ENCODE peak calls at places on chromosomes 7 and 10, in seven cellular contexts. One of them, this sample, is unnamed.

GRCh38 chr10:30127120-30127541 is 67.7 kb upstream of the JCAD start:
- DNase-seq in astrocyte: peak; percentile 12
- DNase-seq in IMR-90: no peak
- DNase-seq in Calu3: no peak
- DNase-seq in fibroblast of mammary gland: peak; percentile 68
- DNase-seq in adrenal gland: peak; percentile 34
- DNase-seq in fibroblast of pulmonary artery: peak; percentile 75
- DNase-seq in this sample: no peak

GRCh38 chr10:61863981-61864380 is 37.5 kb upstream of the ARID5B start:
- DNase-seq in astrocyte: no peak
- DNase-seq in IMR-90: no peak
- DNase-seq in fibroblast of pulmonary artery: no peak
- DNase-seq in fibroblast of mammary gland: no peak
- DNase-seq in Calu3: no peak
- DNase-seq in adrenal gland: no peak
- DNase-seq in this sample: no peak

GRCh38 chr10:3784510-3785250 is at the start of gene KLF6:
- DNase-seq in adrenal gland: peak; percentile 57
- DNase-seq in IMR-90: peak; percentile 28
- DNase-seq in astrocyte: no peak
- DNase-seq in fibroblast of pulmonary artery: peak; percentile 57
- DNase-seq in fibroblast of mammary gland: peak; percentile 20
- DNase-seq in Calu3: peak; percentile 38
- DNase-seq in this sample: no peak

GRCh38 chr10:87605656-87606308 is 53.9 kb upstream of the PAPSS2 start:
- DNase-seq in fibroblast of mammary gland: no peak
- DNase-seq in IMR-90: no peak
- DNase-seq in Calu3: no peak
- DNase-seq in astrocyte: peak; percentile 40
- DNase-seq in adrenal gland: no peak
- DNase-seq in fibroblast of pulmonary artery: peak; percentile 34
- DNase-seq in this sample: no peak

GRCh38 chr7:42359946-42360345 is 122.9 kb upstream of the GLI3 start:
- DNase-seq in adrenal gland: no peak
- DNase-seq in astrocyte: no peak
- DNase-seq in Calu3: no peak
- DNase-seq in fibroblast of mammary gland: peak; percentile 55
- DNase-seq in IMR-90: no peak
- DNase-seq in fibroblast of pulmonary artery: no peak
- DNase-seq in this sample: no peak

GRCh38 chr7:133504825-133505224 is 251.9 kb downstream of the EXOC4 start:
- DNase-seq in adrenal gland: no peak
- DNase-seq in IMR-90: peak; percentile 53
- DNase-seq in Calu3: no peak
- DNase-seq in fibroblast of pulmonary artery: peak; percentile 12
- DNase-seq in fibroblast of mammary gland: peak; percentile 23
- DNase-seq in astrocyte: peak; percentile 62
- DNase-seq in this sample: no peak

GRCh38 chr7:130695840-130696239 is 9.5 kb upstream of the TSGA13 start:
- DNase-seq in fibroblast of mammary gland: peak; percentile 59
- DNase-seq in fibroblast of pulmonary artery: peak; percentile 61
- DNase-seq in adrenal gland: no peak
- DNase-seq in Calu3: peak; percentile 9
- DNase-seq in astrocyte: peak; percentile 26
- DNase-seq in IMR-90: peak; percentile 45
- DNase-seq in this sample: peak; percentile 35

GRCh38 chr10:132300582-132300981 is 7.2 kb downstream of the STK32C start:
- DNase-seq in Calu3: no peak
- DNase-seq in IMR-90: no peak
- DNase-seq in astrocyte: no peak
- DNase-seq in adrenal gland: no peak
- DNase-seq in fibroblast of mammary gland: no peak
- DNase-seq in fibroblast of pulmonary artery: no peak
- DNase-seq in this sample: no peak

GRCh38 chr7:124667312-124667711 is 98.3 kb downstream of the GPR37 start:
- DNase-seq in fibroblast of mammary gland: no peak
- DNase-seq in astrocyte: peak; percentile 16
- DNase-seq in fibroblast of pulmonary artery: no peak
- DNase-seq in IMR-90: peak; percentile 52
- DNase-seq in Calu3: no peak
- DNase-seq in adrenal gland: no peak
- DNase-seq in this sample: no peak

GRCh38 chr7:55074008-55074499 is 55.2 kb downstream of the EGFR start:
- DNase-seq in fibroblast of mammary gland: peak; percentile 93
- DNase-seq in fibroblast of pulmonary artery: peak; percentile 68
- DNase-seq in IMR-90: peak; percentile 79
- DNase-seq in Calu3: peak; percentile 93
- DNase-seq in adrenal gland: peak; percentile 66
- DNase-seq in astrocyte: peak; percentile 88
- DNase-seq in this sample: peak; percentile 70

GRCh38 chr7:81519886-81520285 is 250.0 kb downstream of the HGF start:
- DNase-seq in fibroblast of mammary gland: peak; percentile 15
- DNase-seq in adrenal gland: no peak
- DNase-seq in astrocyte: no peak
- DNase-seq in Calu3: no peak
- DNase-seq in IMR-90: no peak
- DNase-seq in fibroblast of pulmonary artery: no peak
- DNase-seq in this sample: no peak

GRCh38 chr10:114862456-114862855 is 40.9 kb downstream of the FHIP2A start:
- DNase-seq in astrocyte: no peak
- DNase-seq in fibroblast of pulmonary artery: no peak
- DNase-seq in Calu3: no peak
- DNase-seq in fibroblast of mammary gland: no peak
- DNase-seq in IMR-90: no peak
- DNase-seq in adrenal gland: no peak
- DNase-seq in this sample: no peak

GRCh38 chr7:143408686-143409551 is at the start of gene EPHA1:
- DNase-seq in adrenal gland: peak; percentile 50
- DNase-seq in astrocyte: no peak
- DNase-seq in IMR-90: no peak
- DNase-seq in Calu3: peak; percentile 81
- DNase-seq in fibroblast of mammary gland: no peak
- DNase-seq in fibroblast of pulmonary artery: no peak
- DNase-seq in this sample: no peak

GRCh38 chr7:111363099-111363498 is 199.2 kb downstream of the IMMP2L start:
- DNase-seq in fibroblast of mammary gland: peak; percentile 21
- DNase-seq in Calu3: no peak
- DNase-seq in adrenal gland: no peak
- DNase-seq in fibroblast of pulmonary artery: peak; percentile 37
- DNase-seq in IMR-90: peak; percentile 56
- DNase-seq in astrocyte: peak; percentile 38
- DNase-seq in this sample: no peak

GRCh38 chr10:86599729-86600128 is 54.6 kb upstream of the OPN4 start:
- DNase-seq in IMR-90: no peak
- DNase-seq in astrocyte: no peak
- DNase-seq in fibroblast of mammary gland: no peak
- DNase-seq in fibroblast of pulmonary artery: no peak
- DNase-seq in adrenal gland: no peak
- DNase-seq in Calu3: peak; percentile 27
- DNase-seq in this sample: no peak

GRCh38 chr10:94439275-94439861 is 37.0 kb downstream of the TBC1D12 start:
- DNase-seq in Calu3: peak; percentile 12
- DNase-seq in astrocyte: peak; percentile 10
- DNase-seq in fibroblast of pulmonary artery: peak; percentile 46
- DNase-seq in fibroblast of mammary gland: peak; percentile 35
- DNase-seq in adrenal gland: no peak
- DNase-seq in IMR-90: peak; percentile 3
- DNase-seq in this sample: no peak

GRCh38 chr10:9297580-9297979 is 1243.1 kb downstream of the GATA3 start:
- DNase-seq in fibroblast of mammary gland: no peak
- DNase-seq in fibroblast of pulmonary artery: no peak
- DNase-seq in astrocyte: no peak
- DNase-seq in adrenal gland: no peak
- DNase-seq in Calu3: no peak
- DNase-seq in IMR-90: no peak
- DNase-seq in this sample: no peak

GRCh38 chr7:121006731-121007315 is 18.3 kb downstream of the CPED1 start:
- DNase-seq in fibroblast of mammary gland: no peak
- DNase-seq in astrocyte: no peak
- DNase-seq in fibroblast of pulmonary artery: no peak
- DNase-seq in IMR-90: no peak
- DNase-seq in adrenal gland: no peak
- DNase-seq in Calu3: no peak
- DNase-seq in this sample: no peak

GRCh38 chr7:35714407-35714806 is 19.5 kb upstream of the HERPUD2 start:
- DNase-seq in Calu3: no peak
- DNase-seq in fibroblast of pulmonary artery: no peak
- DNase-seq in fibroblast of mammary gland: no peak
- DNase-seq in adrenal gland: no peak
- DNase-seq in astrocyte: no peak
- DNase-seq in IMR-90: no peak
- DNase-seq in this sample: no peak

GRCh38 chr7:137993395-137993743 is 8.5 kb downstream of the CREB3L2 start:
- DNase-seq in adrenal gland: no peak
- DNase-seq in astrocyte: no peak
- DNase-seq in IMR-90: no peak
- DNase-seq in fibroblast of mammary gland: no peak
- DNase-seq in fibroblast of pulmonary artery: no peak
- DNase-seq in Calu3: no peak
- DNase-seq in this sample: no peak
- TF ChIP-seq CTCF in adrenal gland: no peak
- TF ChIP-seq CTCF in astrocyte: no peak
- TF ChIP-seq CTCF in IMR-90: no peak
- TF ChIP-seq CTCF in fibroblast of mammary gland: no peak
- TF ChIP-seq CTCF in fibroblast of pulmonary artery: no peak
- TF ChIP-seq CTCF in Calu3: no peak
- TF ChIP-seq CTCF in this sample: no peak

GRCh38 chr10:113080061-113080460 is 130.0 kb downstream of the TCF7L2 start:
- DNase-seq in astrocyte: no peak
- DNase-seq in adrenal gland: no peak
- DNase-seq in Calu3: no peak
- DNase-seq in fibroblast of pulmonary artery: no peak
- DNase-seq in IMR-90: no peak
- DNase-seq in fibroblast of mammary gland: no peak
- DNase-seq in this sample: no peak

GRCh38 chr10:113076949-113077348 is 126.9 kb downstream of the TCF7L2 start:
- DNase-seq in astrocyte: no peak
- DNase-seq in IMR-90: no peak
- DNase-seq in Calu3: no peak
- DNase-seq in fibroblast of pulmonary artery: no peak
- DNase-seq in adrenal gland: no peak
- DNase-seq in fibroblast of mammary gland: no peak
- DNase-seq in this sample: no peak

GRCh38 chr10:113084031-113084430 is 134.0 kb downstream of the TCF7L2 start:
- DNase-seq in adrenal gland: no peak
- DNase-seq in astrocyte: no peak
- DNase-seq in Calu3: no peak
- DNase-seq in fibroblast of pulmonary artery: no peak
- DNase-seq in IMR-90: peak; percentile 87
- DNase-seq in fibroblast of mammary gland: peak; percentile 48
- DNase-seq in this sample: no peak

GRCh38 chr10:113078282-113078907 is 128.3 kb downstream of the TCF7L2 start:
- DNase-seq in fibroblast of pulmonary artery: no peak
- DNase-seq in adrenal gland: no peak
- DNase-seq in Calu3: no peak
- DNase-seq in fibroblast of mammary gland: no peak
- DNase-seq in IMR-90: no peak
- DNase-seq in astrocyte: no peak
- DNase-seq in this sample: no peak

GRCh38 chr10:113080621-113081229 is 130.7 kb downstream of the TCF7L2 start:
- DNase-seq in fibroblast of mammary gland: no peak
- DNase-seq in Calu3: no peak
- DNase-seq in IMR-90: no peak
- DNase-seq in astrocyte: no peak
- DNase-seq in adrenal gland: no peak
- DNase-seq in fibroblast of pulmonary artery: no peak
- DNase-seq in this sample: no peak
- TF ChIP-seq CTCF in fibroblast of mammary gland: peak; percentile 25
- TF ChIP-seq CTCF in Calu3: no peak
- TF ChIP-seq CTCF in IMR-90: peak; percentile 16
- TF ChIP-seq CTCF in astrocyte: no peak
- TF ChIP-seq CTCF in adrenal gland: no peak
- TF ChIP-seq CTCF in fibroblast of pulmonary artery: peak; percentile 20
- TF ChIP-seq CTCF in this sample: no peak

DNA sequence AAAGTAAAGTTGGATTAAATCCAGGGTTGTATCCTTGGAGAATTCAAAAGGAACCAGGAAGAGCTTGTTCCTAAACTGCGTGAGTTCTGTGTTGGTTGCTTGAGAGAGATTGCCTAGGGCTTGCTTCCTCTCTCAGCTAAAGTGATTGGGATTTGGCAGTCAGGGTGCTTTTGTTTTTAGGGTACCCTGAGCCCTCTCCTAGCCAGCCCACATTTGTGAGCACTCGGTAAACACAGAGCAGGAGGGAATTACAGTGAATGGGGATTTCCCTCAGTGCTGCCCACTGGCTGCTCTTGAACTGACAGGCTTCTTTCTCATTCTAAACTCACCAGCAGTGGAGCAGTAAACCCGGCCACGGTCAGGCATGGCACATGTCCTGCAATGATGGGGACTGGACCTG is 146.9 kb downstream of the TPST1 start:
- DNase-seq in IMR-90: no peak
- DNase-seq in fibroblast of pulmonary artery: peak; percentile 16
- DNase-seq in adrenal gland: no peak
- DNase-seq in astrocyte: no peak
- DNase-seq in Calu3: no peak
- DNase-seq in fibroblast of mammary gland: peak; percentile 29
- DNase-seq in this sample: peak; percentile 33
- TF ChIP-seq CTCF in IMR-90: no peak
- TF ChIP-seq CTCF in fibroblast of pulmonary artery: peak; percentile 11
- TF ChIP-seq CTCF in adrenal gland: no peak
- TF ChIP-seq CTCF in astrocyte: no peak
- TF ChIP-seq CTCF in Calu3: no peak
- TF ChIP-seq CTCF in fibroblast of mammary gland: no peak
- TF ChIP-seq CTCF in this sample: no peak

DNA sequence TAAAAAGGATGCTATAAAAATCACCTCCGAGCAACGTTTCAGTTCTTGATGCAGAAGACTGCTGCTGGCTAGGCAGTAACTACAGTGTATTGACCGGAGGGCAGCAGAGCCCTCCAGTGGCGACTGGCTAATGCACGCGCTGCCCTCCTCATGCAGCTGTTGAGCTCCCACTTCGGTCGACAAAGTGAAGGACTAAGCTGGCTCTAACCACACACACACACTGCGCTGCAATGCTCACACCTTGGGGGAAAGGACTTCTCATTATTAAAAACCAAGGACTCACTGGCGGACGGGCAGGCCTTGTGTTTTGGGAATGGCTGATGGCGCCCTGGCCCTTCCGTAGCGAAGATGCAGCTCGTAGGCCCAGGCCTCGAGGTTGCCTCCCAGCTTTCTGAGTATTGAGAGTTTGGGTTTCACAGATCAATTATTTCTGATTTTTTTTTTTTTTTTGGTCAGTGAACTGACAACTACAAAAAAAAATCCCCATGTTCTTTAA is 120.9 kb upstream of the DIP2C start:
- DNase-seq in adrenal gland: no peak
- DNase-seq in Calu3: no peak
- DNase-seq in astrocyte: no peak
- DNase-seq in IMR-90: peak; percentile 49
- DNase-seq in fibroblast of pulmonary artery: peak; percentile 40
- DNase-seq in fibroblast of mammary gland: peak; percentile 38
- DNase-seq in this sample: no peak
- TF ChIP-seq CTCF in adrenal gland: no peak
- TF ChIP-seq CTCF in Calu3: no peak
- TF ChIP-seq CTCF in astrocyte: peak; percentile 24
- TF ChIP-seq CTCF in IMR-90: peak; percentile 38
- TF ChIP-seq CTCF in fibroblast of pulmonary artery: peak; percentile 41
- TF ChIP-seq CTCF in fibroblast of mammary gland: peak; percentile 33
- TF ChIP-seq CTCF in this sample: peak; percentile 29

GRCh38 chr10:32190890-32191491 is 134.8 kb upstream of the KIF5B start:
- DNase-seq in IMR-90: peak; percentile 36
- DNase-seq in fibroblast of pulmonary artery: peak; percentile 61
- DNase-seq in astrocyte: no peak
- DNase-seq in Calu3: no peak
- DNase-seq in fibroblast of mammary gland: peak; percentile 47
- DNase-seq in adrenal gland: no peak
- DNase-seq in this sample: peak; percentile 57
- TF ChIP-seq CTCF in IMR-90: peak; percentile 77
- TF ChIP-seq CTCF in fibroblast of pulmonary artery: peak; percentile 65
- TF ChIP-seq CTCF in astrocyte: peak; percentile 85
- TF ChIP-seq CTCF in Calu3: peak; percentile 47
- TF ChIP-seq CTCF in fibroblast of mammary gland: peak; percentile 73
- TF ChIP-seq CTCF in adrenal gland: peak; percentile 65
- TF ChIP-seq CTCF in this sample: peak; percentile 67

This sample was measured in GM10248.